ENCODE peak calls at places on chromosomes 11 and 22, in four cellular contexts. X is HepG2, L is transverse colon, G is esophagus muscularis mucosa. R is an unnamed sample.

GRCh38 chr22:49486225-49486624 is 341.4 kb downstream of the BRD1 start:
- DNase-seq in G (no peak), X (no peak), L (no peak), R (no peak)

GRCh38 chr11:12031856-12032526 is 23.6 kb upstream of the DKK3 start:
- DNase-seq in G (no peak), X (no peak), L (no peak), R (no peak)

GRCh38 chr11:94544832-94545640 is 1.3 kb downstream of the FUT4 start:
- DNase-seq in X (no peak), G (no peak), L (peak), R (peak)

GRCh38 chr22:23565942-23566715 is 14.0 kb downstream of the IGLL1 start:
- DNase-seq in X (peak), G (no peak), L (no peak), R (peak)

GRCh38 chr22:49946612-49947295 is 13.8 kb upstream of the PIM3 start:
- DNase-seq in X (peak), L (peak), G (no peak), R (no peak)

GRCh38 chr22:36470162-36470993 is 11.1 kb downstream of the TXN2 start:
- DNase-seq in X (peak), L (peak), G (no peak), R (peak)

GRCh38 chr11:13668957-13669521 is 571 bp downstream of the FAR1 start:
- DNase-seq in G (no peak), L (peak), X (no peak), R (peak)

GRCh38 chr11:31690041-31690440 is 121.1 kb downstream of the PAX6 start:
- DNase-seq in G (no peak), X (no peak), L (no peak), R (no peak)

GRCh38 chr11:45182902-45183301 is 36.5 kb downstream of the PRDM11 start:
- DNase-seq in G (no peak), X (no peak), L (peak), R (no peak)

GRCh38 chr11:3807856-3808845 is at the start of gene PGAP2:
- DNase-seq in G (no peak), L (peak), X (peak), R (peak)

GRCh38 chr11:117841582-117842031 is 17.1 kb upstream of the FXYD2 start:
- DNase-seq in G (no peak), L (no peak), X (no peak), R (peak)

GRCh38 chr11:39341461-39341860 is 2118.0 kb downstream of the LRRC4C start:
- DNase-seq in X (no peak), G (no peak), L (no peak), R (no peak)

GRCh38 chr11:110125632-110126031 is 32.4 kb downstream of the ZC3H12C start:
- DNase-seq in L (no peak), X (peak), G (no peak), R (no peak)

GRCh38 chr22:23180301-23180892 is at the start of gene BCR:
- DNase-seq in X (no peak), L (peak), G (no peak), R (peak)

GRCh38 chr11:123137496-123138270 is 57.4 kb downstream of the CLMP start:
- DNase-seq in G (no peak), L (peak), X (no peak), R (peak)

GRCh38 chr11:133082851-133083488 is 449.3 kb downstream of the OPCML start:
- DNase-seq in L (peak), X (peak), G (no peak), R (no peak)

GRCh38 chr11:57598831-57599155 is 1.3 kb downstream of the SERPING1 start:
- DNase-seq in L (no peak), G (no peak), X (no peak), R (no peak)

GRCh38 chr11:35812850-35813249 is 131.0 kb upstream of the LDLRAD3 start:
- DNase-seq in L (no peak), G (no peak), X (no peak), R (no peak)

GRCh38 chr11:73916435-73916834 is 34.4 kb upstream of the DNAJB13 start:
- DNase-seq in G (no peak), L (no peak), X (no peak), R (no peak)

GRCh38 chr22:43136255-43136654 is 6.9 kb downstream of the MCAT start:
- DNase-seq in L (peak), G (no peak), X (peak), R (no peak)

GRCh38 chr11:10309163-10310093 is 4.6 kb downstream of the ADM start:
- DNase-seq in L (peak), G (peak), X (peak), R (peak)

GRCh38 chr22:45336971-45337431 is 27.3 kb downstream of the FAM118A start:
- DNase-seq in G (peak), X (no peak), L (peak), R (peak)

GRCh38 chr11:73414977-73415492 is 38.8 kb downstream of the RELT start:
- DNase-seq in G (no peak), X (no peak), L (no peak), R (no peak)

GRCh38 chr22:37198290-37199102 is 10.4 kb upstream of the C1QTNF6 start:
- DNase-seq in G (no peak), L (peak), X (peak), R (peak)

GRCh38 chr11:95919514-95919913 is 4.4 kb downstream of the MTMR2 start:
- DNase-seq in G (no peak), L (no peak), X (no peak), R (no peak)

GRCh38 chr11:61507012-61507768 is 1.4 kb upstream of the LRRC10B start:
- DNase-seq in L (no peak), X (no peak), G (no peak), R (no peak)

GRCh38 chr11:45405916-45406670 is 120.0 kb upstream of the SYT13 start:
- DNase-seq in X (no peak), G (no peak), L (no peak), R (no peak)

GRCh38 chr11:21566521-21567100 is 626.3 kb upstream of the ANO5 start:
- DNase-seq in X (no peak), L (no peak), G (no peak), R (no peak)
- TF ChIP-seq EP300 in X (no peak), L (no peak), G (no peak), R (no peak)

GRCh38 chr11:9263840-9264380 is 1.2 kb downstream of the DENND5A start:
- DNase-seq in L (no peak), X (peak), G (no peak), R (no peak)
- TF ChIP-seq POLR2AphosphoS5 in L (no peak), X (no peak), G (no peak), R (no peak)

DNA sequence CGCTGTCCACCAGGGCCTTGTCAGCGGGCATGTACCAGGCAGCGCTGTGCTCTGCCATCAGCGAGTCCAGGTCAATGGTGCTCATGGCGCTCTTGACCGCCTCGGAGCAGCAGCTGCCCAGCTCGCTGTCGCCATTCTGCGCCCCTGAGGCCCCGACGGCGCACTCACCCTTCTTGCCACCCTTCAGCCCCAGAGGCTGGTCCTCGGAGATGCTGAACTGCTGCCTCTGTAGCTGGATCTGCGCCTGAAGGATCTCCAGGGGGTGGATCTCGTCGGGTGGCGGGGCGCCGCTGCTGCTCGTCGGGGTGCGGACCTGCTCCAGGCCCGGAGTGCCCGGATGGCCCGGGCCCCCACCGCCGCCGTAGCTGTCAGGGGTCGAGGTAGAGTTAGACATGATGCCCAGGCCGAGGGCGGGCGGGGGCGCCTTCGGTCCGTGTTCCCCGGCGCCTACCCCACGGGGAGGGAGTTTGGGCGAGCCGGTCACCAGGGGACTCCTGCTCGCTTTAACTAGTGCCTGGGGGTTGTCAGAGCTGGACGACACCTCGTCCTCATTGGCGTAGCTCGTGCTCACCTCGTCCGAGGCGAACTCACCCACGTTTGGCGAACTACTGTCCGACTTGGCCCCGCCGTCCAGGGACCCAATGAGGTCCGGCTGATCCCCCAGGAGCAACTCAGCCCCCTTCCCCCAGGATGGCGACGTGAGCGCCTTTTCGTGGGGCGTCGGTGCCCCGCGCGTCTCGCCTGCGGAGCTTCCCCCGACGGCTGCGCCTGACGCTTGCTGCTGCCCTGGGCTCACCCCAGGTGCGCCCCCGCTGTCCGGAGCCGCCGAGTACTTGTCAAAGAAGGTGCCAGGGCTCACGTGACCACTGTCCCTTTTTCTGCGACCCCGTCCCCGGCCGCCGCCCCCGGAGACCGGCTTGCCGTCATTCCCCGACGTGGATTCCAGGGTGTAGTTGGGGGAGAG is 4.4 kb downstream of the MN1 start:
- DNase-seq in L (no peak), G (no peak), X (no peak), R (no peak)
- H3K4me3 ChIP-seq in L (no peak), G (peak), X (no peak), R (no peak)

DNA sequence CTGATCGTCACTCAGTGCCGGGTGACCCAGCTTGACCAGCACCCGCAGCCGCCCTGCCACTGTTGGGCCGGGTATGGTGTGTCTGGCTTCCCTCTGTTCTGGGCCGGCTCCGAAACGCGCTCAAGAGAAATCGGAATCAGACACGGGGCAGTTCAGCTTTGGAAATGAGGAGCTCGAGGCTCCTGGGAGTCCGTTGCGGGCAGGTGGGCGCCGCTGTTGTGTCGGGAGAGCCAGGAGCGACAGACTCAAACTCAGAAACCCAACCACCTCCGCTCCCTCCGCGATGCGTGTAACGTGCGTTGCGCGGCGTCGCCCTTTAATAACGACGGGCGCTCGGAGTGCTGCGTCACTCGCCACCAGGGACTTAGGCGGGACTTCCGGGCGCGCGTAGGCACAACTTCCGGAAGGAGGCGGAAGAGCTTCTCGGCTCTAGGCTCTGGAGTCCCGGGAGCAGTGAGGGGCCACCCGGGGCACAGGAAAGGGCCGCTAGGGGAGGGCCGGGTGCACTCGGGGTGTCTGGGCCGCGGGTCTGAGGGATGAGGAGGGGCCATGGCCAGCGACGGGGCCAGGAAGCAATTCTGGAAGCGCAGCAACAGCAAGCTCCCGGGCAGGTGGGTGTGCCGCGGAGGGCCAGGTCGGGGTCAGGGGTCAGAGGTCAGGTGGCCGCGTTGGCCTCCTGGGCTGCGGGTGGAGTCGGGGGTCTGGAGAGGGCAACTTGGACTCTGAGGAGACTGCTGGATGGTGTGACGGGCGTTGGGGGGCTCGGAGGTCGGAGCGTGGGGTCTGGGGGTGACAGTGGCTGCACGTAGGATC is at the start of gene TBC1D22A:
- DNase-seq in G (peak), X (peak), L (peak), R (peak)
- TF ChIP-seq EP300 in G (no peak), X (peak), L (no peak), R (no peak)

GRCh38 chr11:69434341-69434960 is 47.0 kb upstream of the LINC01488 start:
- DNase-seq in L (no peak), X (no peak), G (no peak), R (no peak)

GRCh38 chr11:69437876-69438205 is 43.6 kb upstream of the LINC01488 start:
- DNase-seq in G (no peak), X (no peak), L (no peak), R (no peak)

GRCh38 chr11:69437001-69437875 is 44.2 kb upstream of the LINC01488 start:
- DNase-seq in L (no peak), X (peak), G (no peak), R (no peak)

GRCh38 chr11:69435161-69435990 is 46.1 kb upstream of the LINC01488 start:
- DNase-seq in G (no peak), L (no peak), X (no peak), R (no peak)

DNA sequence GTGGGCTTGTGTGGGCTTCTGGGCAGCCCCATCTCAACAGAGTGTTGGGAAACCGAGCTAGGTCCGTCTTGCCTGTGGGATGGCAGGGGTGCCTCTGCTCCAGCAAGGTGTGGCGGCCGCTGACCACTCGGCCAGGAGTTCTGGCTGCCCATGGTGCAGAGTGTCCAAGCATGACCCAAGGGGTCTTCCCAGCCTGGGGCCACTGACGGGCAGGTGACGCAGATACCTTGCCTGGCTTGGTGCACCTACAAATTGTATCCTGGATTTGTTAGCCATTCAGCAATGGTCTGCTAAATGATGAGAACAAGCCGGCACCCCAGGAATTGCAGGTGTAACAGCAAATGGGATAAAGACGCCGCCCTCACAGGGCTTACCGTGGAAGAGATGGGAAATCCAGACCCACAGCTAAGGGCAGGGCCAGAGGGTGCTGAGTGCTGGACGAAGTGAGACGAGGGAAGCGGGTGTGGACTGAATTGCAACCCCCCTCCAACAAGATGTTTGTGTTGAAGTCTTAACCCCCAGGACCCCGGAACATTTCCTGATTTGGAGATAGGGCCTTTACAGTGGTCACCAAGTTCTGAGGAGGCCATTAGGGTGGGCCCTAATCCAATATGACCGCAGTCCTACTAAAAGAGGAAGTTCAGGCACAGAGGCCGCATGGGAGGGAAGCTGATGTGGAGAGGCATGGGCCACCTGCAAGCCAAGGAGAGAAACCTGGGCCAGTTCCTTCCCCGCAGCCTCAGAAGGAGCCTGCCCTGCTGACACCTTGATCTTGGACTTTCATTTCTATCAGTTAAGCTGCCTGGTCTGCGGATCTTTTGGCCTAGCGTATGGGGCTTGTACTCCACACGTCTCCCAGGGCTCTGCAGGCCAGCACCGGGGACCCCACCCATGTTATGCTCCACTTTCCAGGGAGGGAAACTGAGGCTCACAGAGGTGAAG is 45.2 kb upstream of the LINC01488 start:
- DNase-seq in X (no peak), G (no peak), L (no peak), R (no peak)
- TF ChIP-seq POLR2AphosphoS5 in X (no peak), G (no peak), L (no peak), R (no peak)

GRCh38 chr11:68044145-68044813 is 5.5 kb downstream of the TCIRG1 start:
- DNase-seq in L (no peak), X (no peak), G (no peak), R (peak)

GRCh38 chr11:68043029-68043348 is 4.2 kb downstream of the TCIRG1 start:
- DNase-seq in X (no peak), L (no peak), G (no peak), R (peak)

GRCh38 chr11:68042219-68043028 is 3.6 kb downstream of the TCIRG1 start:
- DNase-seq in X (no peak), G (no peak), L (no peak), R (peak)

GRCh38 chr11:68044898-68045351 is 6.1 kb downstream of the TCIRG1 start:
- DNase-seq in X (no peak), G (no peak), L (no peak), R (peak)

DNA sequence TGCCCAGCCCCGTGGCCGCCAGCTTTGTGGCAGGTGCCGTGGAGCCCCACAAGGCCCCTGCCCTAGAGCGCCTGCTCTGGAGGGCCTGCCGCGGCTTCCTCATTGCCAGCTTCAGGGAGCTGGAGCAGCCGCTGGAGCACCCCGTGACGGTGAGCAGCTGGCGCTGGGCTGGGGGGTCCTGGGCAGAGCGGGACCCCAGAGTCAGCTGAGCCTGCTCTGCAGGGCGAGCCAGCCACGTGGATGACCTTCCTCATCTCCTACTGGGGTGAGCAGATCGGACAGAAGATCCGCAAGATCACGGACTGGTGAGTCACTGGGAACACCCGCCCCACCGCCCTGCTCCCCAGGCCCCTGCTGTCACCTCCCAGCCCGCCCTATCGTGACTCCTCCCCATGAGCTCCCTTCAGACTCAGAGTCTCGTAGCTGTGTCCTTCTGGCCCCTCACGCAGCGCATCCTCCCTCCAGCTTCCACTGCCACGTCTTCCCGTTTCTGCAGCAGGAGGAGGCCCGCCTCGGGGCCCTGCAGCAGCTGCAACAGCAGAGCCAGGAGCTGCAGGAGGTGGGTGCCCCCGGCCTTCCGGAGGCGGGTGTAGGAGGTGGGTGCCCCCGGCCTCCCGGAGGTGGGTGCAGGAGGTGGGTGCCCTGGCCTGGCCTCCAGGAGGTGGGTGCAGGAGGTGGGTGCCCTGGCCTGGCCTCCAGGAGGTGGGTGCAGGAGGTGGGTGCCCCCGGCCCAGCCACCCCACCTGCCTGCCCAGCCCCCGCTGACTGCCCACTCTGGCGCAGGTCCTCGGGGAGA is 4.7 kb downstream of the TCIRG1 start:
- DNase-seq in G (no peak), X (no peak), L (no peak), R (peak)
- H3K4me3 ChIP-seq in G (no peak), X (no peak), L (no peak), R (peak)

GRCh38 chr11:28757725-28758515 is 649.7 kb downstream of the METTL15 start:
- DNase-seq in G (no peak), X (no peak), L (no peak), R (no peak)
- TF ChIP-seq EP300 in G (no peak), X (no peak), L (no peak), R (no peak)

GRCh38 chr11:126416542-126417090 is 61.1 kb downstream of the ST3GAL4 start:
- DNase-seq in L (peak), G (peak), X (no peak), R (peak)
- TF ChIP-seq POLR2AphosphoS5 in L (peak), G (peak), X (no peak), R (no peak)

R was measured in suprapubic skin.